ENCODE peak calls at places on chromosomes 6 and 20, in six cellular contexts. P is neural crest cell; U is psoas muscle; T is adipocyte; O is sigmoid colon; M is stimulated activated CD8-positive, alpha-beta memory T cell treated with anti-CD3 and anti-CD28 coated beads, Interleukin-7, amount 100 ng/mL, for 24 hours. Z is an unnamed sample.

GRCh38 chr6:22765015-22765414 is 195.6 kb downstream of the HDGFL1 start:
- DNase-seq in T (peak), M (no peak), O (no peak), U (no peak), P (no peak), Z (no peak)

GRCh38 chr6:41284726-41285125 is 1.8 kb downstream of the TREM1 start:
- DNase-seq in T (peak), O (no peak), M (no peak), U (no peak), P (no peak), Z (no peak)

GRCh38 chr20:49928411-49929141 is 7.6 kb upstream of the RNF114 start:
- DNase-seq in M (peak), P (peak), O (peak), T (peak), U (peak), Z (peak)

GRCh38 chr20:40633123-40633850 is 55.7 kb downstream of the MAFB start:
- DNase-seq in M (no peak), O (no peak), U (no peak), P (no peak), T (no peak), Z (no peak)

GRCh38 chr6:129141499-129141898 is 258.6 kb downstream of the LAMA2 start:
- DNase-seq in U (peak), O (no peak), M (no peak), P (no peak), T (peak), Z (no peak)

GRCh38 chr20:997486-997885 is 4.6 kb downstream of the RSPO4 start:
- DNase-seq in T (no peak), U (no peak), P (no peak), O (no peak), M (no peak), Z (no peak)

GRCh38 chr6:132412656-132413500 is 11.6 kb upstream of the MOXD1 start:
- DNase-seq in P (no peak), U (no peak), O (no peak), T (peak), M (no peak), Z (no peak)

GRCh38 chr6:3616565-3617176 is 134.8 kb downstream of the PXDC1 start:
- DNase-seq in T (no peak), P (no peak), M (no peak), U (no peak), O (no peak), Z (no peak)

GRCh38 chr6:138492871-138493270 is 6.4 kb downstream of the NHSL1 start:
- DNase-seq in T (no peak), M (no peak), O (no peak), P (no peak), U (no peak), Z (no peak)

GRCh38 chr6:50145125-50145524 is 95.4 kb upstream of the DEFB112 start:
- DNase-seq in P (no peak), M (no peak), O (no peak), T (peak), U (no peak), Z (no peak)

GRCh38 chr20:40963505-40963845 is 65.1 kb upstream of the TOP1 start:
- DNase-seq in O (peak), P (no peak), U (no peak), T (no peak), M (no peak), Z (no peak)

GRCh38 chr6:149032599-149033405 is 284.7 kb upstream of the TAB2 start:
- DNase-seq in U (no peak), O (no peak), T (peak), P (no peak), M (no peak), Z (no peak)

GRCh38 chr6:34961574-34961973 is 72.5 kb downstream of the ANKS1A start:
- DNase-seq in M (no peak), O (no peak), P (no peak), T (no peak), U (no peak), Z (no peak)

GRCh38 chr6:106056738-106057390 is 29.3 kb upstream of the PRDM1 start:
- DNase-seq in M (no peak), T (no peak), P (no peak), U (no peak), O (no peak), Z (no peak)

GRCh38 chr20:57560554-57561355 is at the start of gene PCK1:
- DNase-seq in O (no peak), T (no peak), P (no peak), M (no peak), U (peak), Z (no peak)

Z was measured in hippocampal formation.